ENCODE peak calls at places on chromosomes 16 and 17, in six cellular contexts. Y is stimulated activated CD8-positive, alpha-beta memory T cell treated with anti-CD3 and anti-CD28 coated beads, Interleukin-12 subunit alpha, Interleukin-12 subunit beta, amount 100 ng/mL, for 1 hour; Q is stimulated activated CD4-positive, alpha-beta T cell treated with anti-CD3 and anti-CD28 coated beads, Interleukin-15, amount 100 ng/mL, for 48 hours; R is H9; Z is frontal cortex; H is cardiac muscle cell. I is an unnamed sample.

GRCh38 chr17:21208352-21208751 is 5.6 kb downstream of the TMEM11 start:
- DNase-seq in Y (no peak), Q (no peak), R (no peak), Z (no peak), H (no peak), I (no peak)

GRCh38 chr16:81401035-81401950 is 43.3 kb upstream of the CMIP start:
- DNase-seq in Y (no peak), Q (no peak), R (no peak), Z (no peak), H (no peak), I (peak)

GRCh38 chr16:88384222-88385111 is 1.7 kb downstream of the ZNF469 start:
- DNase-seq in Y (no peak), Q (no peak), R (no peak), Z (no peak), H (no peak), I (peak)

GRCh38 chr17:82486186-82487084 is 27.9 kb downstream of the NARF start:
- DNase-seq in Y (no peak), Q (no peak), R (no peak), Z (no peak), H (no peak), I (no peak)

GRCh38 chr17:77824102-77824779 is 134.3 kb upstream of the TNRC6C start:
- DNase-seq in Y (no peak), Q (no peak), R (no peak), Z (no peak), H (no peak), I (peak)

GRCh38 chr17:76901542-76902197 is 33.5 kb downstream of the MGAT5B start:
- DNase-seq in Y (no peak), Q (no peak), R (no peak), Z (no peak), H (no peak), I (no peak)

GRCh38 chr16:53502331-53503269 is at the start of gene AKTIP:
- DNase-seq in Y (peak), Q (peak), R (peak), Z (peak), H (peak), I (no peak)

GRCh38 chr16:48607056-48607825 is 2.7 kb downstream of the N4BP1 start:
- DNase-seq in Y (no peak), Q (no peak), R (no peak), Z (no peak), H (no peak), I (no peak)

GRCh38 chr16:68526143-68526781 is 12.8 kb upstream of the ZFP90 start:
- DNase-seq in Y (no peak), Q (no peak), R (no peak), Z (no peak), H (no peak), I (no peak)

GRCh38 chr16:1221628-1222552 is 3.2 kb downstream of the TPSG1 start:
- DNase-seq in Y (no peak), Q (no peak), R (no peak), Z (no peak), H (no peak), I (no peak)

GRCh38 chr17:36703860-36704266 is 102.5 kb downstream of the MRM1 start:
- DNase-seq in Y (peak), Q (no peak), R (peak), Z (peak), H (peak), I (no peak)

GRCh38 chr16:57091990-57092785 is at the start of gene CPNE2:
- DNase-seq in Y (no peak), Q (no peak), R (peak), Z (peak), H (peak), I (peak)

GRCh38 chr16:23333034-23333579 is 31.0 kb downstream of the SCNN1B start:
- DNase-seq in Y (no peak), Q (no peak), R (no peak), Z (no peak), H (no peak), I (no peak)

GRCh38 chr16:47143329-47143676 is 442 bp downstream of the NETO2 start:
- DNase-seq in Y (no peak), Q (no peak), R (peak), Z (peak), H (peak), I (peak)

GRCh38 chr16:27769561-27770222 is 219.7 kb downstream of the KATNIP start:
- DNase-seq in Y (no peak), Q (no peak), R (no peak), Z (no peak), H (no peak), I (no peak)

I was measured in cardiac septum.